ENCODE peak calls at places on chromosomes 7 and 10, in five cellular contexts. F is upper lobe of right lung, Q is bronchial epithelial cell, Y is hippocampal formation, R is endothelial cell. N is an unnamed sample.

GRCh38 chr7:33494473-33494872 is 365.1 kb downstream of the BBS9 start:
- DNase-seq in F (no peak), Q (no peak), Y (no peak), R (no peak), N (no peak)

GRCh38 chr7:85931919-85932318 is 711.8 kb upstream of the GRM3 start:
- DNase-seq in F (no peak), Q (no peak), Y (no peak), R (no peak), N (no peak)

GRCh38 chr7:157493017-157493416 is 156.2 kb downstream of the DNAJB6 start:
- DNase-seq in F (peak; percentile 18), Q (no peak), Y (no peak), R (no peak), N (no peak)

GRCh38 chr7:143499246-143499645 is 21.6 kb downstream of the TAS2R41 start:
- DNase-seq in F (no peak), Q (no peak), Y (no peak), R (no peak), N (no peak)

GRCh38 chr10:60958892-60959601 is 15.1 kb upstream of the RHOBTB1 start:
- DNase-seq in F (no peak), Q (no peak), Y (no peak), R (no peak), N (no peak)

GRCh38 chr7:21731977-21732376 is 189.1 kb downstream of the DNAH11 start:
- DNase-seq in F (no peak), Q (no peak), Y (no peak), R (no peak), N (no peak)

GRCh38 chr7:40843338-40844026 is 708.7 kb downstream of the SUGCT start:
- DNase-seq in F (no peak), Q (peak; percentile 94), Y (no peak), R (no peak), N (peak; percentile 60)

GRCh38 chr10:114923551-114923950 is 14.4 kb upstream of the TRUB1 start:
- DNase-seq in F (no peak), Q (no peak), Y (no peak), R (no peak), N (no peak)

GRCh38 chr10:44180321-44181154 is 204.4 kb downstream of the CXCL12 start:
- DNase-seq in F (no peak), Q (no peak), Y (peak; percentile 8), R (no peak), N (no peak)

GRCh38 chr7:99679032-99679399 is 780 bp downstream of the CYP3A5 start:
- DNase-seq in F (no peak), Q (peak; percentile 80), Y (no peak), R (no peak), N (peak; percentile 69)

GRCh38 chr7:1056006-1056784 is 11.8 kb downstream of the GPR146 start:
- DNase-seq in F (peak; percentile 87), Q (peak; percentile 44), Y (no peak), R (peak; percentile 38), N (no peak)

GRCh38 chr7:123687161-123687560 is 31.5 kb downstream of the LMOD2 start:
- DNase-seq in F (no peak), Q (no peak), Y (no peak), R (no peak), N (no peak)

N was measured in RWPE1.